ENCODE peak calls at places on chromosomes 7 and 10, in five cellular contexts. B is brain microvascular endothelial cell, J is tibial nerve, U is pancreas, V is NB4. R is an unnamed sample.
A peak's percentile ranks its signal among the peaks of the same experiment; 100 is the strongest.

GRCh38 chr10:13091816-13092215 is 8.1 kb upstream of the OPTN start:
- DNase-seq in B (no peak), J (no peak), U (no peak), V (no peak), R (no peak)

GRCh38 chr10:34651796-34652195 is 163.3 kb downstream of the PARD3 start:
- DNase-seq in B (no peak), J (no peak), U (no peak), V (no peak), R (no peak)

GRCh38 chr7:106073701-106074100 is 38.4 kb downstream of the SYPL1 start:
- DNase-seq in B (no peak), J (no peak), U (no peak), V (no peak), R (no peak)

GRCh38 chr10:111934926-111935325 is 248.6 kb downstream of the GPAM start:
- DNase-seq in B (no peak), J (no peak), U (no peak), V (no peak), R (no peak)

GRCh38 chr7:158705234-158705890 is 758 bp upstream of the NCAPG2 start:
- DNase-seq in B (no peak), J (no peak), U (no peak), V (no peak), R (no peak)

GRCh38 chr10:60591119-60591518 is 187.2 kb upstream of the CDK1 start:
- DNase-seq in B (no peak), J (no peak), U (no peak), V (no peak), R (no peak)

GRCh38 chr7:64882341-64883112 is 20.5 kb upstream of the ZNF273 start:
- DNase-seq in B (no peak), J (peak; percentile 49), U (peak; percentile 70), V (peak; percentile 91), R (no peak)

GRCh38 chr10:85157206-85157605 is 828.8 kb downstream of the CCSER2 start:
- DNase-seq in B (no peak), J (no peak), U (no peak), V (no peak), R (no peak)

GRCh38 chr10:60735244-60735643 is 43.0 kb upstream of the CDK1 start:
- DNase-seq in B (no peak), J (no peak), U (no peak), V (no peak), R (no peak)

GRCh38 chr10:110147961-110148360 is 59.4 kb upstream of the MXI1 start:
- DNase-seq in B (no peak), J (no peak), U (no peak), V (peak; percentile 82), R (no peak)

GRCh38 chr7:116591202-116592040 is 66.6 kb downstream of the CAV1 start:
- DNase-seq in B (no peak), J (no peak), U (no peak), V (peak; percentile 20), R (no peak)
- TF ChIP-seq CTCF in B (peak; percentile 41), J (peak; percentile 60), U (peak; percentile 15), V (peak; percentile 44), R (peak; percentile 48)

DNA sequence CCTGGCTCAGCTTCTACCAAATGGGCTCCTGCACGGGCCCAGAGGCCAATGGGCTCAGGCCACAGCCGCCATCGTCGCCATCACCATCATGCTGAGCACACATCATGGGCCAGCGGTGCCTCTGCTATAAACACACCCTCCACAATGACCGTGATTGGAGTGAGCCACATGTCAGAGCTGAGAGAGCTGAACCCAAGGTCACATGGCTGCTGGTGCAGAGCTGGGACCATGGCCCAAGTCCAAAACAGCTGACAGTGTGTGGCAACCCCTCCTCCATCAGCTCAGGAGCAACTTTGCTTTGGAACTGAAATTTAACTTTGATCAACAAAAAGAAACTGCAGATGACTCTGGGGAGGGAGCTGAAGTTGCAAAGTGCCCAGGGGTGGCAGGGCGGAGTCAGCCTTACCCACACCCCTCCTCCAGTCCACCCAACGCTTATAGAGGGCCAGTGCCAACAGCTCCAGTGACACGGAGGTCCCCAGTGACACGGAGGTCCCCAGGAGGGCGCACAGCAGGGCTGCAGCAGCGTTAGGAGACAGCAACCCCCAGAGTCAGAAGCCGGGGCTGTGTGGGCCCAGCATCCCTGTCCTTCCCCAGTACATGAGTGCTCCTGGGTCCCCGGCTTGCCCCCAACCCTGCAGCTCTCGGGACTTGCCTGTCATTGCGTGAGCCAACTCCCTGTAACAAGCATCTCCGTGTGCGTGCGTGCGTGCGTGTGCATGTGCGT is 249.6 kb downstream of the ELFN1 start:
- DNase-seq in B (no peak), J (no peak), U (peak; percentile 76), V (peak; percentile 70), R (no peak)
- TF ChIP-seq CTCF in B (no peak), J (no peak), U (no peak), V (no peak), R (no peak)

GRCh38 chr7:100547872-100548271 is 8.9 kb downstream of the AGFG2 start:
- DNase-seq in B (no peak), J (no peak), U (no peak), V (no peak), R (no peak)
- TF ChIP-seq CTCF in B (peak; percentile 35), J (no peak), U (no peak), V (no peak), R (no peak)

GRCh38 chr7:88795553-88795952 is at the start of gene TEX47:
- DNase-seq in B (no peak), J (no peak), U (no peak), V (no peak), R (no peak)

GRCh38 chr7:88792361-88792760 is 3.2 kb downstream of the TEX47 start:
- DNase-seq in B (no peak), J (no peak), U (no peak), V (no peak), R (no peak)

GRCh38 chr7:88791891-88792290 is 3.6 kb downstream of the TEX47 start:
- DNase-seq in B (no peak), J (no peak), U (no peak), V (no peak), R (no peak)

GRCh38 chr7:88787777-88788176 is 7.8 kb downstream of the TEX47 start:
- DNase-seq in B (no peak), J (no peak), U (no peak), V (no peak), R (no peak)

DNA sequence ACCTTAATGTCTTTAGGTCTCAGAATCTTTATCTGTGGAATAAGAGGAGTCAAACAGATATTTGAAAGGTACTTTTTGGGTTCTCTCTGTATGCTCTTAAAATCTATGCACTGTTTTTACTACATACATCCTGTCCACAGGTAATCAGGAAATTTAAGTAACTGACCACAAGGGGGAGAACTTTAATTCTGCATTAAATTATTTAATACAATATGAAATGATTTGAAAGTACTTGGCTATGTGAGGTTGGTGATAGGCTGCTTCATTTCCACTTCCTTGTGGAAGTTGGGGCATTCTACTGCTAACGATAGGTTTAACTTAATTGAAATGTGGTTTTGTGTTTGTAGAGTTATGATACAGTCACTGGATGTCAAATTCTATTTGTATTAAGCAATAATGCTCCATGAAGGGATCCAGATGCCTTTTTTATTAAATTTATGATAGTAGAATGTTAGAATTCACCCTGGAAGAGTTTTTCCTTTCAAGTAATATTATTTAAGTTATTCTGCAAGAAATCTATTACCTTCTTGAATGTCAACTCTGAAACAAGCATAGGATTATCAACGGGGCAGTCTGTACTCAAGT is 6.0 kb downstream of the TEX47 start:
- DNase-seq in B (no peak), J (no peak), U (no peak), V (peak; percentile 27), R (no peak)
- TF ChIP-seq CTCF in B (peak; percentile 35), J (peak; percentile 16), U (peak; percentile 25), V (peak; percentile 26), R (peak; percentile 45)

GRCh38 chr7:132575336-132575986 is 809 bp downstream of the PLXNA4 start:
- DNase-seq in B (peak; percentile 23), J (peak; percentile 27), U (no peak), V (peak; percentile 20), R (peak; percentile 4)
- TF ChIP-seq CTCF in B (peak; percentile 48), J (no peak), U (no peak), V (no peak), R (peak; percentile 14)

GRCh38 chr10:100535715-100536353 is at the start of gene HIF1AN:
- DNase-seq in B (peak; percentile 95), J (peak; percentile 77), U (peak; percentile 91), V (peak; percentile 96), R (peak; percentile 87)
- TF ChIP-seq CTCF in B (peak; percentile 98), J (peak; percentile 99), U (peak; percentile 85), V (peak; percentile 98), R (peak; percentile 99)

GRCh38 chr10:77236029-77236428 is 401.6 kb downstream of the KCNMA1 start:
- DNase-seq in B (no peak), J (no peak), U (no peak), V (no peak), R (no peak)
- TF ChIP-seq CTCF in B (no peak), J (no peak), U (no peak), V (no peak), R (no peak)

DNA sequence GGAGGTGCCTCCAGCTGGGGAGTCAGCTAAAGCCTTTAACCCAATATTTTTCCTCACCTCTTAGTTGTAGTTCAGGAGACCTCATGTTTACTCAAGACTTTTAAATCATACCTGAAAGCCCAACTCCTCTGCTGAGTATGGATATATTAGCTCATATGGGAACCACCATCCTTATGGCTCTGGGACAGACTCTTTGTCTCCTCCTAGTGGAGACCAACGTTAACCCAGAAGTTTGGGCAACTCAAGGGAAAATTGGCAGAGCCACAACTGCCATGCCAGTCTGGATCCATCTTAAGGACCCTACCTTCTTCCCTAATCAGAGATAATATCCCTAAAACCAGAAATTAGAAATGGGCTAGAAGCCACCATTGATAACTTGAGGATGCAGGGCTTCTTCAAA is 80.8 kb downstream of the TMEM106B start:
- DNase-seq in B (no peak), J (no peak), U (no peak), V (peak; percentile 35), R (no peak)
- TF ChIP-seq CTCF in B (peak; percentile 44), J (no peak), U (no peak), V (peak; percentile 66), R (no peak)

DNA sequence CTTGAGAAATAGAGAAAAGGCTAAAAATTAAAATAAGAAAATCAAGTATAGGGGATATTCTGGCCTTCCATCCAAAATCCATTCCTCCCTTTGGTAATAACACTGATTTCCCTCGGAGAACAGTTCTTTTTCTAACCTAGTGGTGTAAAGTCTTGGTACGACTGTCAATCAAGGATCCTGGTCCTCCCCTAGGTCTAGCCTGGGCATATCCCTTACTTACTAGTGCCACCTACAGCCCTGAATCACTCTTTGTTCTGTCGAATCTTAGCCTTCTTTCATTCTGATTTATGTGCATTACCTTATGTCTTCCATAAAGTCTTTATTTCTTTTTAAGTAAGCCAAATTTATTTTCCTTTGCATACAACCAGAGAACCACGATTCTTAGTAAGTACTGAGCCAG is 298.7 kb upstream of the LRRTM3 start:
- DNase-seq in B (peak; percentile 34), J (no peak), U (no peak), V (peak; percentile 49), R (no peak)
- TF ChIP-seq CTCF in B (peak; percentile 55), J (no peak), U (no peak), V (peak; percentile 33), R (no peak)